ENCODE peak calls at places on chromosomes 4 and X, in five cellular contexts. P, X, B, A and J are unnamed samples.

GRCh38 chr4:28225005-28225404 is 1364.4 kb downstream of the STIM2 start:
- DNase-seq in P (no peak), X (no peak), B (peak; percentile 77), A (no peak), J (peak; percentile 3)

GRCh38 chr4:78210694-78211093 is 153.6 kb downstream of the FRAS1 start:
- DNase-seq in P (no peak), X (no peak), B (no peak), A (no peak), J (no peak)

GRCh38 chr4:147198411-147199051 is 252.9 kb upstream of the TTC29 start:
- DNase-seq in P (no peak), X (no peak), B (no peak), A (no peak), J (no peak)

GRCh38 chrX:129678176-129678880 is 23.6 kb upstream of the APLN start:
- DNase-seq in P (peak; percentile 74), X (peak; percentile 40), B (no peak), A (peak; percentile 57), J (peak; percentile 36)

GRCh38 chr4:959338-960139 is 13.8 kb downstream of the DGKQ start:
- DNase-seq in P (no peak), X (no peak), B (no peak), A (peak; percentile 28), J (no peak)

GRCh38 chr4:40307627-40308497 is 27.3 kb upstream of the CHRNA9 start:
- DNase-seq in P (no peak), X (peak; percentile 77), B (peak; percentile 75), A (no peak), J (no peak)

GRCh38 chrX:20378291-20378920 is 111.7 kb upstream of the RPS6KA3 start:
- DNase-seq in P (no peak), X (no peak), B (no peak), A (no peak), J (no peak)

GRCh38 chr4:101415962-101416361 is 68.6 kb upstream of the PPP3CA start:
- DNase-seq in P (no peak), X (no peak), B (no peak), A (no peak), J (no peak)

GRCh38 chr4:42396361-42397255 is 680 bp upstream of the SHISA3 start:
- DNase-seq in P (no peak), X (no peak), B (peak; percentile 61), A (no peak), J (no peak)

GRCh38 chr4:146333187-146333894 is 119.0 kb downstream of the REELD1 start:
- DNase-seq in P (no peak), X (no peak), B (no peak), A (no peak), J (no peak)

GRCh38 chrX:54178100-54178940 is 4.7 kb downstream of the FAM120C start:
- DNase-seq in P (no peak), X (no peak), B (no peak), A (no peak), J (no peak)

GRCh38 chrX:145803508-145803907 is 14.1 kb upstream of the SLITRK2 start:
- DNase-seq in P (no peak), X (no peak), B (no peak), A (no peak), J (no peak)

GRCh38 chr4:6500481-6501135 is 28.2 kb upstream of the PPP2R2C start:
- DNase-seq in P (peak; percentile 63), X (no peak), B (no peak), A (no peak), J (no peak)

GRCh38 chrX:40010550-40011364 is 87.0 kb downstream of the BCOR start:
- DNase-seq in P (no peak), X (no peak), B (peak; percentile 77), A (no peak), J (no peak)

GRCh38 chr4:11635336-11635735 is 206.6 kb upstream of the HS3ST1 start:
- DNase-seq in P (no peak), X (no peak), B (no peak), A (no peak), J (no peak)

GRCh38 chrX:80335062-80335830 is 85.0 kb upstream of the TENT5D start:
- DNase-seq in P (no peak), X (no peak), B (peak; percentile 92), A (peak; percentile 29), J (peak; percentile 0)

GRCh38 chrX:154799554-154800348 is 5.5 kb downstream of the MPP1 start:
- DNase-seq in P (no peak), X (no peak), B (peak; percentile 67), A (no peak), J (no peak)

GRCh38 chr4:152100378-152101201 is 339.8 kb upstream of the GATB start:
- DNase-seq in P (peak; percentile 60), X (peak; percentile 96), B (no peak), A (no peak), J (no peak)

GRCh38 chr4:86924805-86925204 is 10.0 kb upstream of the AFF1 start:
- DNase-seq in P (no peak), X (no peak), B (peak; percentile 40), A (no peak), J (no peak)

GRCh38 chr4:76301068-76301774 is 5.3 kb upstream of the STBD1 start:
- DNase-seq in P (no peak), X (no peak), B (no peak), A (no peak), J (no peak)

GRCh38 chr4:106238819-106239420 is 77.1 kb downstream of the TBCK start:
- DNase-seq in P (no peak), X (peak; percentile 16), B (peak; percentile 75), A (no peak), J (no peak)

GRCh38 chrX:151505796-151506195 is 57.7 kb upstream of the PASD1 start:
- DNase-seq in P (no peak), X (no peak), B (peak; percentile 79), A (peak; percentile 28), J (no peak)

GRCh38 chr4:156294577-156294976 is 340.9 kb upstream of the CTSO start:
- DNase-seq in P (no peak), X (no peak), B (peak; percentile 53), A (peak; percentile 22), J (no peak)

GRCh38 chrX:153565996-153566580 is 32.9 kb downstream of the CCNQ start:
- DNase-seq in P (no peak), X (no peak), B (peak; percentile 66), A (no peak), J (no peak)

GRCh38 chrX:126929071-126929470 is 109.5 kb downstream of the PRR32 start:
- DNase-seq in P (no peak), X (no peak), B (no peak), A (no peak), J (no peak)

GRCh38 chr4:56976283-56976877 is 1.0 kb downstream of the NOA1 start:
- DNase-seq in P (no peak), X (no peak), B (no peak), A (no peak), J (peak; percentile 24)

GRCh38 chr4:8646296-8647093 is 53.9 kb downstream of the CPZ start:
- DNase-seq in P (peak; percentile 64), X (no peak), B (peak; percentile 40), A (no peak), J (no peak)

GRCh38 chr4:67122029-67122428 is 423.3 kb downstream of the CENPC start:
- DNase-seq in P (no peak), X (no peak), B (peak; percentile 52), A (no peak), J (no peak)

GRCh38 chr4:107444-108429 is 16.6 kb upstream of the ZNF718 start:
- DNase-seq in P (no peak), X (no peak), B (no peak), A (no peak), J (no peak)

GRCh38 chrX:129792586-129793291 is 13.0 kb downstream of the SASH3 start:
- DNase-seq in P (peak; percentile 52), X (no peak), B (no peak), A (no peak), J (no peak)

GRCh38 chrX:102808336-102808735 is 87.8 kb downstream of the GPRASP3 start:
- DNase-seq in P (no peak), X (no peak), B (no peak), A (no peak), J (no peak)

GRCh38 chr4:111648056-111648455 is 497.2 kb upstream of the FAM241A start:
- DNase-seq in P (no peak), X (no peak), B (no peak), A (no peak), J (no peak)

GRCh38 chr4:111652206-111652605 is 493.0 kb upstream of the FAM241A start:
- DNase-seq in P (no peak), X (no peak), B (no peak), A (no peak), J (no peak)

GRCh38 chr4:111650146-111650545 is 495.1 kb upstream of the FAM241A start:
- DNase-seq in P (no peak), X (no peak), B (no peak), A (no peak), J (no peak)

GRCh38 chr4:111650553-111651183 is 494.6 kb upstream of the FAM241A start:
- DNase-seq in P (no peak), X (no peak), B (peak; percentile 45), A (no peak), J (no peak)

GRCh38 chr4:111649308-111649707 is 495.9 kb upstream of the FAM241A start:
- DNase-seq in P (no peak), X (no peak), B (no peak), A (no peak), J (no peak)
- H3K27ac ChIP-seq in P (no peak overlapping the region), X (no peak overlapping the region), B (no peak overlapping the region), A (no peak overlapping the region), J (no peak overlapping the region)

DNA sequence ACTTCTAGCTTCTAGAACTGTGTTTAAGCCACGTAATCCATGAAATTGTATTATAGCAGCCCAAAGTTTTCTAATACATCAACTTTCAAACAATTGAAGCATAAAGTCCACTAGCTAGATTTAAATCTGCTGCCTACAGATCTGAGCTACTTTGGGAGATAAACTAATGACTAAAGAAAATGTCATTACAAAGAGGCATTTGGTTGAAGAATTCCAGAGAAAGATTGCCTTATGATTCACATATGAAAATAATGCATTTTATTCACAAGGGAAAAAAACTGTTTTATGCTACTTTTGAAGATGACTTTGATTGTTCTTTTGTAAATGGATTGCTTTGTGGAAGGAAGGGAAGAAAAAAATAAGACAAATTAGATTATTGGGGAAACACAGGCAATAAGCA is 124.1 kb upstream of the SLIT2 start:
- DNase-seq in P (no peak), X (no peak), B (no peak), A (no peak), J (no peak)
- H3K27ac ChIP-seq in P (no peak overlapping the region), X (no peak overlapping the region), B (no peak overlapping the region), A (no peak overlapping the region), J (no peak overlapping the region)

GRCh38 chr4:37584530-37585060 is 101.6 kb downstream of the RELL1 start:
- DNase-seq in P (no peak), X (no peak), B (no peak), A (no peak), J (no peak)
- H3K27ac ChIP-seq in P (no peak overlapping the region), X (no peak overlapping the region), B (no peak overlapping the region), A (no peak overlapping the region), J (no peak overlapping the region)

DNA sequence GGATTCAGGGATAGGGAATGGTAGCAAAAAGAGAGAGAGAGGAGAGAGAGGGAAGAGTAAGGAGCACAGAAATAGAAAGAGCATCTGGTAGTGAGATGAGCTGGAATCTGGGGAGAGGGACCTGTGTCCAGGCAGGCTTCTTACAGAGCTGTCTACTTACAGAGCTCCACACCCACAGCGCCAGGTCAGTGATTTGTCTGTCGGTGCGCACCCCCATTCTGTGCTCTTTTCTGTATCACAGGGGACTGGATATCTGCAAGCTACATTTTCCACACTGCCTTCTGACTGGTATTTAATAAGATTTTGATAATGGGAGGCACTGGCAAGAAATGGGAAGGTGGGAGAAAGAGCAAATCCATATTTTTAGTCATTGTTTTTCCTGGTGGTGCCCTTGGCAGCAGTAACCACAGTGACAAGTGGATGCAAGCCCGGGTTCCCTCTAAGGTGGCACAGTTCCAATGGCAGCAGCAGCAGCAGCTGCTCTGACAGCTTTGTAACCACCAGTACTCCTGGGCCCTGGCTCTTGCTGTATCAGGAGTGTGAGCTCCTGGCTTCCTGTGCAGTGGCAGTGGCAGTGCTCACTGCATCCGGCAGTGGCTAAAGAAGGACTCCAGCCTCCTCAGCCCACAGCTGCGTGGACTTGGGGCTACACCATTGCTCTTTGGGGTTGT is 300.5 kb downstream of the TRIML1 start:
- DNase-seq in P (no peak), X (no peak), B (peak; percentile 46), A (peak; percentile 76), J (peak; percentile 14)
- H3K27ac ChIP-seq in P (no peak overlapping the region), X (no peak overlapping the region), B (no peak overlapping the region), A (no peak overlapping the region), J (no peak overlapping the region)